ENCODE peak calls at places on chromosomes 3 and 15, in six cellular contexts. I, S, A, X, P and Z are unnamed samples.

GRCh38 chr3:19598870-19599269 is 335.1 kb downstream of the EFHB start:
- DNase-seq in A (no peak), P (no peak), I (no peak), S (no peak), X (no peak), Z (no peak)

GRCh38 chr3:180870008-180870733 is 42.3 kb upstream of the FXR1 start:
- DNase-seq in X (no peak), P (no peak), S (peak; percentile 43), A (no peak), I (no peak), Z (no peak)

GRCh38 chr3:20480771-20481170 is 294.8 kb upstream of the SGO1 start:
- DNase-seq in A (no peak), X (no peak), S (no peak), I (no peak), P (no peak), Z (peak; percentile 3)

GRCh38 chr3:100047455-100048141 is 66.7 kb downstream of the FILIP1L start:
- DNase-seq in P (no peak), A (no peak), X (peak; percentile 43), I (peak; percentile 90), S (no peak), Z (peak; percentile 98)

GRCh38 chr15:85380860-85381535 is 595 bp downstream of the AKAP13 start:
- DNase-seq in P (peak; percentile 69), S (no peak), I (no peak), X (no peak), A (no peak), Z (peak; percentile 46)

GRCh38 chr3:129121016-129121791 is 400 bp downstream of the RAB43 start:
- DNase-seq in I (no peak), S (no peak), P (no peak), X (peak; percentile 63), A (peak; percentile 35), Z (peak; percentile 42)

GRCh38 chr15:50993598-50993997 is 85.1 kb downstream of the AP4E1 start:
- DNase-seq in X (no peak), P (no peak), A (no peak), S (no peak), I (no peak), Z (peak; percentile 20)

GRCh38 chr3:152389316-152389934 is 120.7 kb downstream of the MBNL1 start:
- DNase-seq in X (no peak), A (no peak), P (no peak), I (no peak), S (no peak), Z (no peak)

GRCh38 chr3:194270627-194271458 is 80.3 kb downstream of the CPN2 start:
- DNase-seq in I (no peak), X (peak; percentile 21), A (peak; percentile 97), P (no peak), S (no peak), Z (peak; percentile 73)

GRCh38 chr3:125366132-125366531 is 9.0 kb downstream of the ZNF148 start:
- DNase-seq in A (no peak), I (no peak), P (no peak), X (no peak), S (no peak), Z (no peak)

GRCh38 chr3:73037369-73037699 is 24.1 kb upstream of the EBLN2 start:
- DNase-seq in P (no peak), A (no peak), S (no peak), I (no peak), X (no peak), Z (peak; percentile 65)

GRCh38 chr3:128307029-128307633 is 153.8 kb downstream of the EEFSEC start:
- DNase-seq in P (no peak), X (peak; percentile 14), I (no peak), A (no peak), S (no peak), Z (no peak)

GRCh38 chr15:68818671-68819450 is 1.8 kb downstream of the ANP32A start:
- DNase-seq in I (no peak), A (peak; percentile 70), X (peak; percentile 93), P (peak; percentile 58), S (peak; percentile 70), Z (peak; percentile 37)

GRCh38 chr3:99176169-99176964 is 274.9 kb upstream of the DCBLD2 start:
- DNase-seq in P (no peak), A (no peak), X (no peak), S (no peak), I (no peak), Z (peak; percentile 53)

GRCh38 chr3:159825216-159825854 is 163.3 kb upstream of the IL12A start:
- DNase-seq in I (no peak), P (no peak), X (no peak), A (no peak), S (no peak), Z (no peak)

GRCh38 chr3:190552969-190553759 is 39.3 kb downstream of the IL1RAP start:
- DNase-seq in X (no peak), P (no peak), A (no peak), S (peak; percentile 5), I (no peak), Z (no peak)

GRCh38 chr15:77094397-77095030 is 23.6 kb upstream of the TSPAN3 start:
- DNase-seq in S (no peak), P (no peak), A (no peak), X (no peak), I (no peak), Z (no peak)